ENCODE peak calls at places on chromosomes 6 and 20, in ten cellular contexts. X is GM23338; K is heart right ventricle; B is neural progenitor cell; O is transverse colon; Q is CD8-positive, alpha-beta memory T cell; U is tibial artery; G is left lung; S is CD4-positive, CD25-positive, alpha-beta regulatory T cell; T is adrenal gland. J is an unnamed sample.
A peak's percentile ranks its signal among the peaks of the same experiment; 100 is the strongest.

GRCh38 chr6:89311530-89311852 is 3.6 kb downstream of the GABRR2 start:
- DNase-seq in O (no peak), Q (no peak), X (no peak), T (no peak), G (no peak), U (no peak), K (no peak), S (no peak), B (no peak), J (no peak)

GRCh38 chr20:61256819-61257218 is 4.8 kb downstream of the CDH4 start:
- DNase-seq in X (no peak), G (no peak), U (no peak), B (no peak), S (no peak), T (no peak), O (no peak), K (no peak), Q (no peak), J (no peak)

GRCh38 chr6:56528412-56528841 is 114.3 kb downstream of the DST start:
- DNase-seq in B (no peak), S (no peak), Q (no peak), U (no peak), G (no peak), K (no peak), O (no peak), X (no peak), T (no peak), J (peak; percentile 94)

GRCh38 chr6:152142116-152142515 is 334.6 kb downstream of the ESR1 start:
- DNase-seq in Q (no peak), S (no peak), T (no peak), K (no peak), G (no peak), O (no peak), B (no peak), U (no peak), X (no peak), J (no peak)

GRCh38 chr6:16333580-16333979 is 95.2 kb downstream of the GMPR start:
- DNase-seq in S (no peak), X (no peak), K (no peak), B (no peak), O (no peak), U (no peak), Q (no peak), G (no peak), T (no peak), J (peak; percentile 88)

GRCh38 chr6:5087389-5087788 is 2.2 kb downstream of the PPP1R3G start:
- DNase-seq in S (no peak), G (peak; percentile 56), U (peak; percentile 75), O (peak; percentile 27), Q (no peak), X (peak; percentile 55), B (peak; percentile 69), K (peak; percentile 44), T (no peak), J (no peak)

GRCh38 chr6:3045369-3045768 is 22.9 kb upstream of the RIPK1 start:
- DNase-seq in T (no peak), B (no peak), G (no peak), X (no peak), U (no peak), O (no peak), Q (no peak), K (no peak), S (no peak), J (no peak)

GRCh38 chr20:4060054-4060795 is 44.9 kb upstream of the RNF24 start:
- DNase-seq in G (peak; percentile 75), O (peak; percentile 80), Q (no peak), T (no peak), B (no peak), X (no peak), S (no peak), K (peak; percentile 65), U (no peak), J (no peak)

GRCh38 chr6:143745160-143746133 is 67.7 kb downstream of the PHACTR2 start:
- DNase-seq in K (no peak), B (peak; percentile 65), S (no peak), X (peak; percentile 72), Q (no peak), T (peak; percentile 67), U (no peak), G (peak; percentile 65), O (peak; percentile 62), J (peak; percentile 88)

GRCh38 chr6:143742955-143743255 is 65.1 kb downstream of the PHACTR2 start:
- DNase-seq in Q (no peak), S (no peak), U (no peak), T (no peak), O (no peak), X (no peak), B (no peak), K (no peak), G (no peak), J (no peak)

GRCh38 chr6:143743256-143744166 is 65.7 kb downstream of the PHACTR2 start:
- DNase-seq in U (no peak), O (peak; percentile 42), S (no peak), K (no peak), G (no peak), X (peak; percentile 36), B (peak; percentile 36), T (no peak), Q (no peak), J (peak; percentile 34)

GRCh38 chr6:143746202-143747119 is 68.7 kb downstream of the PHACTR2 start:
- DNase-seq in O (no peak), Q (no peak), U (no peak), B (no peak), K (no peak), X (peak; percentile 86), G (no peak), S (no peak), T (no peak), J (peak; percentile 4)

GRCh38 chr6:143744593-143745151 is 66.9 kb downstream of the PHACTR2 start:
- DNase-seq in Q (no peak), B (no peak), O (peak; percentile 53), T (no peak), U (no peak), K (no peak), S (no peak), X (no peak), G (no peak), J (peak; percentile 44)
- H3K4me1 ChIP-seq in Q (no peaks in the 10 kb centered on the region), B (peaks cover 56% of the 10 kb centered on the region), O (peaks cover 61% of the 10 kb centered on the region), T (peaks cover 54% of the 10 kb centered on the region), U (peaks cover 21% of the 10 kb centered on the region), K (peaks cover 54% of the 10 kb centered on the region), S (no peaks in the 10 kb centered on the region), X (peaks cover 66% of the 10 kb centered on the region), G (peaks cover 68% of the 10 kb centered on the region), J (peaks cover 9% of the 10 kb centered on the region)

DNA sequence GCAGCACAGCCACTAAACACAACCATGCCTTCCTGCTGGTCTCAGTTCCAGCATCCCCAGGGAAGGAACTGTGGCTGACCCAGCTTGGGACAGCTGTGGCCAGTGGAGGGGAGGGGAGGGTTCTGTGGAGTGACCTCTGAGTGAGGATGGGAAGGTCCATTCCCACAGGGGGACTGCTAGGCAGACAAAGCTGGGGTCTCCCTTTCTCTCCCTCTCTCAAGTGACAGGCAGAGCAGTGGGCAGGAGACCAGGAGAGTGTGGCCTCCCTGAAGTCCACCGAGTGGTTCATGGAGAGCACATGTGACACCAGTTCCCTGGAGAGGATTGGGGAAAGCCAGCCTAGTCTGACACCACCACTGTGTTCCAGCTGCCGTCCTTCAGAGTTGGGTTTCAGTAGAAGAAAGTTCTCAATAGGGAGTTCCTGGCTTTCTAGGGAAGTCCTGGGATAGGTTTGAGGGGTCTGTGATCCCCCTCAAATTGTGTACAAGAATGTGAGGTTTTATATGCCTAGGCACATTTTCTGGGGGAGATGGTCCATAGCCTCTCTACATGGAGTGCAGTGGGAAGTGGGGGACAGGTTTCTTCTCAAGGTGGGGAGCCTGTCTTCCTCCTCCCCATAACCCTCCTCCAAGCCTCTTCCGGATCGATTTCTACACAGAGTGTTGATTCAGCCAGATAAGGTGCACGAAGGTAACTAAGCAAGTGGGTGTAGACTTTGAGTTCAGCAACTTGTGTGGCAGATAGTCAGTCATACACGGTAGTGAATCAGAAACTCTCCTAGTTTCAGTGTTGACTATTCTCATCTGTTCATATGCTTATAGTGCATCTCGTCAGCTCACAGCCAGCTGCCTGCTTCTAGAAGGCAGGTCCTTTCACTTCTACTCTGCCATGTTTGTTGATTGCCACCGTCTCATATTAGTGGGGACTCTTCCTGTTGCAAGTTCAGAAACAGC is 18.9 kb downstream of the MANBAL start:
- DNase-seq in O (no peak), G (peak; percentile 8), T (no peak), B (no peak), K (peak; percentile 29), S (no peak), X (no peak), Q (no peak), U (no peak), J (no peak)
- H3K4me1 ChIP-seq in O (peaks cover 72% of the 10 kb centered on the region), G (peaks cover 10% of the 10 kb centered on the region), T (peaks cover 18% of the 10 kb centered on the region), B (peaks cover 25% of the 10 kb centered on the region), K (peaks cover 7% of the 10 kb centered on the region), S (peaks cover 3% of the 10 kb centered on the region), X (peaks cover 9% of the 10 kb centered on the region), Q (no peaks in the 10 kb centered on the region), U (peaks cover 34% of the 10 kb centered on the region), J (peaks cover 6% of the 10 kb centered on the region)

GRCh38 chr6:36998723-36999466 is 6.6 kb upstream of the FGD2 start:
- DNase-seq in S (no peak), B (no peak), K (peak; percentile 50), U (no peak), Q (no peak), O (no peak), G (no peak), X (no peak), T (no peak), J (no peak)
- H3K4me1 ChIP-seq in S (no peaks in the 10 kb centered on the region), B (peaks cover 27% of the 10 kb centered on the region), K (no peaks in the 10 kb centered on the region), U (no peaks in the 10 kb centered on the region), Q (no peaks in the 10 kb centered on the region), O (peaks cover 6% of the 10 kb centered on the region), G (no peaks in the 10 kb centered on the region), X (no peaks in the 10 kb centered on the region), T (peaks cover 16% of the 10 kb centered on the region), J (no peaks in the 10 kb centered on the region)

GRCh38 chr20:21269772-21270171 is 33.4 kb upstream of the XRN2 start:
- DNase-seq in K (no peak), O (no peak), Q (no peak), T (no peak), X (no peak), G (no peak), B (no peak), U (no peak), S (no peak), J (no peak)

GRCh38 chr20:21266191-21266536 is 37.0 kb upstream of the XRN2 start:
- DNase-seq in O (no peak), T (no peak), G (no peak), U (no peak), B (no peak), K (no peak), Q (no peak), X (no peak), S (no peak), J (no peak)

GRCh38 chr20:21272279-21272678 is 30.9 kb upstream of the XRN2 start:
- DNase-seq in T (no peak), X (no peak), U (no peak), S (no peak), B (no peak), O (no peak), K (no peak), Q (no peak), G (no peak), J (no peak)

GRCh38 chr20:21272679-21273078 is 30.5 kb upstream of the XRN2 start:
- DNase-seq in K (no peak), O (no peak), T (no peak), Q (no peak), S (no peak), U (no peak), B (no peak), G (no peak), X (no peak), J (no peak)

DNA sequence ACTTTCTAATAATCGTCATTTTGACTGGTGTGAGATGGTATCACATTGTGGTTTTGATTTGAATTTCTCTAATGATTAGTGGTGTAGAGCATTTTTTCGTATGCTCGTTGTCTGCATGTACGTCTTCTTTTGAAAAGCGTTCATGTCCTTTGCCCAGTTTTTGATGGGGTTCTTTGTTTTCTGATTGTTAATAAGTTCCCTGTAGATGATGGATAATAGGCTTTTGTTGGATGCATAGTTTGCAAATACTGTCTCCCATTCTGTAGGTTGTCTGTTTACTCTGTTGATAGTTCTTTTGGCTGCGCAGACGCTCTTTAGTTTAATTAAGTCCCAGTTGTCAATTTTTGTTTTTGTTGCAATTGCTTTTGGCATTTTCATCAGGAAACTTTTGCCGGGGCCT is 32.3 kb upstream of the XRN2 start:
- DNase-seq in G (no peak), X (no peak), U (no peak), T (no peak), B (no peak), K (no peak), O (no peak), Q (no peak), S (no peak), J (no peak)
- H3K4me1 ChIP-seq in G (no peaks in the 10 kb centered on the region), X (no peaks in the 10 kb centered on the region), U (no peaks in the 10 kb centered on the region), T (no peaks in the 10 kb centered on the region), B (no peaks in the 10 kb centered on the region), K (no peaks in the 10 kb centered on the region), O (peaks cover 7% of the 10 kb centered on the region), Q (no peaks in the 10 kb centered on the region), S (no peaks in the 10 kb centered on the region), J (no peaks in the 10 kb centered on the region)

J was measured in fibroblast of lung.